ENCODE peak calls at places on chromosomes 12 and 14, in four cellular contexts. One of them, this sample, is unnamed.

GRCh38 chr14:55730602-55731001 is 150.6 kb downstream of the KTN1 start:
- DNase-seq in BE2C: no peak
- DNase-seq in cardiac muscle cell: no peak
- DNase-seq in GM23248: no peak
- DNase-seq in this sample: no peak

GRCh38 chr14:61240206-61240605 is 40.9 kb downstream of the TMEM30B start:
- DNase-seq in cardiac muscle cell: no peak
- DNase-seq in BE2C: no peak
- DNase-seq in GM23248: no peak
- DNase-seq in this sample: no peak

GRCh38 chr12:13270817-13271216 is 74.3 kb downstream of the EMP1 start:
- DNase-seq in cardiac muscle cell: no peak
- DNase-seq in BE2C: no peak
- DNase-seq in GM23248: peak; percentile 11
- DNase-seq in this sample: no peak

GRCh38 chr12:131865196-131865875 is 29.1 kb upstream of the ULK1 start:
- DNase-seq in GM23248: peak; percentile 38
- DNase-seq in cardiac muscle cell: no peak
- DNase-seq in BE2C: peak; percentile 8
- DNase-seq in this sample: no peak

GRCh38 chr14:25237845-25238244 is 187.9 kb upstream of the STXBP6 start:
- DNase-seq in GM23248: peak; percentile 51
- DNase-seq in cardiac muscle cell: peak; percentile 40
- DNase-seq in BE2C: no peak
- DNase-seq in this sample: peak; percentile 33

GRCh38 chr12:48744251-48745008 is 27.9 kb upstream of the CCNT1 start:
- DNase-seq in cardiac muscle cell: no peak
- DNase-seq in GM23248: no peak
- DNase-seq in BE2C: no peak
- DNase-seq in this sample: no peak

GRCh38 chr12:93803408-93803807 is 126.2 kb downstream of the CRADD start:
- DNase-seq in cardiac muscle cell: no peak
- DNase-seq in BE2C: no peak
- DNase-seq in GM23248: peak; percentile 85
- DNase-seq in this sample: no peak

GRCh38 chr12:95836185-95836609 is 22.6 kb upstream of the SNRPF start:
- DNase-seq in GM23248: peak; percentile 85
- DNase-seq in BE2C: no peak
- DNase-seq in cardiac muscle cell: no peak
- DNase-seq in this sample: no peak

GRCh38 chr14:83309833-83310232 is 1776.2 kb upstream of the SEL1L start:
- DNase-seq in GM23248: no peak
- DNase-seq in cardiac muscle cell: no peak
- DNase-seq in BE2C: no peak
- DNase-seq in this sample: no peak

GRCh38 chr14:55514819-55515470 is 65.1 kb upstream of the KTN1 start:
- DNase-seq in BE2C: no peak
- DNase-seq in cardiac muscle cell: no peak
- DNase-seq in GM23248: peak; percentile 74
- DNase-seq in this sample: no peak

GRCh38 chr12:104589215-104589614 is 132.5 kb downstream of the CHST11 start:
- DNase-seq in BE2C: no peak
- DNase-seq in cardiac muscle cell: no peak
- DNase-seq in GM23248: no peak
- DNase-seq in this sample: no peak

GRCh38 chr12:13220848-13221247 is 24.3 kb downstream of the EMP1 start:
- DNase-seq in GM23248: peak; percentile 71
- DNase-seq in BE2C: no peak
- DNase-seq in cardiac muscle cell: no peak
- DNase-seq in this sample: no peak

GRCh38 chr12:112430929-112431328 is 12.2 kb downstream of the PTPN11 start:
- DNase-seq in GM23248: no peak
- DNase-seq in BE2C: no peak
- DNase-seq in cardiac muscle cell: no peak
- DNase-seq in this sample: no peak

GRCh38 chr12:128521981-128522380 is 255.0 kb downstream of the TMEM132C start:
- DNase-seq in GM23248: no peak
- DNase-seq in BE2C: no peak
- DNase-seq in cardiac muscle cell: no peak
- DNase-seq in this sample: no peak

GRCh38 chr12:81083018-81083417 is 5.1 kb downstream of the ACSS3 start:
- DNase-seq in cardiac muscle cell: no peak
- DNase-seq in BE2C: no peak
- DNase-seq in GM23248: no peak
- DNase-seq in this sample: no peak
- H3K4me1 ChIP-seq in cardiac muscle cell: peaks cover 29% of the 10 kb centered on the region
- H3K4me1 ChIP-seq in BE2C: no peaks in the 10 kb centered on the region
- H3K4me1 ChIP-seq in GM23248: peaks cover 7% of the 10 kb centered on the region
- H3K4me1 ChIP-seq in this sample: peaks cover 2% of the 10 kb centered on the region

GRCh38 chr14:101454229-101454628 is 107.1 kb upstream of the DIO3 start:
- DNase-seq in BE2C: no peak
- DNase-seq in cardiac muscle cell: no peak
- DNase-seq in GM23248: no peak
- DNase-seq in this sample: no peak
- H3K27me3 ChIP-seq in BE2C: peaks cover 8% of the 10 kb centered on the region
- H3K27me3 ChIP-seq in cardiac muscle cell: peaks cover 69% of the 10 kb centered on the region
- H3K27me3 ChIP-seq in GM23248: peaks cover 49% of the 10 kb centered on the region
- H3K27me3 ChIP-seq in this sample: peaks cover 30% of the 10 kb centered on the region

GRCh38 chr14:105065280-105066228 is at the start of gene GPR132:
- DNase-seq in cardiac muscle cell: peak; percentile 66
- DNase-seq in BE2C: no peak
- DNase-seq in GM23248: no peak
- DNase-seq in this sample: no peak

GRCh38 chr14:105064001-105064400 is 1.2 kb downstream of the GPR132 start:
- DNase-seq in BE2C: no peak
- DNase-seq in GM23248: no peak
- DNase-seq in cardiac muscle cell: no peak
- DNase-seq in this sample: no peak

GRCh38 chr14:105063041-105063440 is 2.2 kb downstream of the GPR132 start:
- DNase-seq in GM23248: no peak
- DNase-seq in cardiac muscle cell: no peak
- DNase-seq in BE2C: no peak
- DNase-seq in this sample: no peak

GRCh38 chr14:105066285-105067071 is 1.2 kb upstream of the GPR132 start:
- DNase-seq in BE2C: no peak
- DNase-seq in cardiac muscle cell: no peak
- DNase-seq in GM23248: no peak
- DNase-seq in this sample: no peak

DNA sequence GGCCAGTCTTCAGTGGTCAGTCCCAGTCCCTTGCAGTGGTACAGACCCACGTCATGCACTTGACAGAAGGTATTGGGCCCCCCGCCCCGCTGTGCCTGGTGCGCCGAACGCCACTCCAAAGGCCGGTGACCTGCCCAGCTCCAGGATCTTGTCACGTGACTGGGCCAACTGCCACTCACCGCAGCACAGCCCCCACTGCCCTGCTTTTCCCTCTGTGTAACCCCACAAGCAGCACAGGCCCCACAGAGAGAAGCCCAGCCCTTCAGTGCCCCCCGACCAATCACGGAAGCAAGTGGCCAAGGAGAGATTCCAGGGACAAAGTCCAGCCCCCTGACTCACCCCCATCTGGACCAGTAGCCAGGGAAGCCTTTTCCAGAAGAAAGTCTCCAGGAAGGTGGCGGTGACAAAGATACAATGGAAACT is 498 bp downstream of the GPR132 start:
- DNase-seq in BE2C: no peak
- DNase-seq in GM23248: peak; percentile 35
- DNase-seq in cardiac muscle cell: no peak
- DNase-seq in this sample: no peak
- H3K4me3 ChIP-seq in BE2C: no peak overlapping the region
- H3K4me3 ChIP-seq in GM23248: no peak overlapping the region
- H3K4me3 ChIP-seq in cardiac muscle cell: no peak overlapping the region
- H3K4me3 ChIP-seq in this sample: no peak overlapping the region

GRCh38 chr12:54279632-54280400 is at the start of gene CBX5:
- DNase-seq in BE2C: peak; percentile 99
- DNase-seq in cardiac muscle cell: peak; percentile 100
- DNase-seq in GM23248: peak; percentile 99
- DNase-seq in this sample: peak; percentile 96
- H3K4me1 ChIP-seq in BE2C: no peaks in the 10 kb centered on the region
- H3K4me1 ChIP-seq in cardiac muscle cell: peaks cover 37% of the 10 kb centered on the region
- H3K4me1 ChIP-seq in GM23248: peaks cover 29% of the 10 kb centered on the region
- H3K4me1 ChIP-seq in this sample: peaks cover 1% of the 10 kb centered on the region

GRCh38 chr14:29735459-29735858 is 192.2 kb downstream of the PRKD1 start:
- DNase-seq in BE2C: no peak
- DNase-seq in cardiac muscle cell: no peak
- DNase-seq in GM23248: no peak
- DNase-seq in this sample: no peak

GRCh38 chr14:29740491-29740890 is 187.2 kb downstream of the PRKD1 start:
- DNase-seq in BE2C: no peak
- DNase-seq in cardiac muscle cell: no peak
- DNase-seq in GM23248: no peak
- DNase-seq in this sample: no peak

GRCh38 chr14:29738056-29738455 is 189.6 kb downstream of the PRKD1 start:
- DNase-seq in BE2C: no peak
- DNase-seq in GM23248: no peak
- DNase-seq in cardiac muscle cell: no peak
- DNase-seq in this sample: no peak

GRCh38 chr14:29738950-29739349 is 188.7 kb downstream of the PRKD1 start:
- DNase-seq in BE2C: no peak
- DNase-seq in GM23248: no peak
- DNase-seq in cardiac muscle cell: no peak
- DNase-seq in this sample: no peak

GRCh38 chr14:29734732-29735131 is 192.9 kb downstream of the PRKD1 start:
- DNase-seq in cardiac muscle cell: no peak
- DNase-seq in GM23248: no peak
- DNase-seq in BE2C: no peak
- DNase-seq in this sample: no peak
- H3K27me3 ChIP-seq in cardiac muscle cell: no peaks in the 10 kb centered on the region
- H3K27me3 ChIP-seq in GM23248: no peaks in the 10 kb centered on the region
- H3K27me3 ChIP-seq in BE2C: no peaks in the 10 kb centered on the region
- H3K27me3 ChIP-seq in this sample: no peaks in the 10 kb centered on the region